ENCODE peak calls at places on chromosomes 13 and 19, in six cellular contexts. G is stimulated activated CD4-positive, alpha-beta T cell treated with anti-CD3 and anti-CD28 coated beads, Interleukin-1b, Interleukin-23, amount 100 ng/mL, for 1 hour; P is NCI-H1436; T is esophagus squamous epithelium; S is stimulated activated naive CD4-positive, alpha-beta T cell; D is fibroblast of lung. V is an unnamed sample.
A peak's percentile ranks its signal among the peaks of the same experiment; 100 is the strongest.

GRCh38 chr13:21078501-21078900 is 17.1 kb upstream of the LATS2 start:
- DNase-seq in G (no peak), P (no peak), T (no peak), S (no peak), D (no peak), V (no peak)

GRCh38 chr19:36032251-36033104 is at the start of gene CLIP3:
- DNase-seq in G (no peak), P (peak; percentile 81), T (no peak), S (peak; percentile 38), D (peak; percentile 59), V (no peak)

GRCh38 chr19:38737921-38738731 is 6.1 kb downstream of the CAPN12 start:
- DNase-seq in G (no peak), P (no peak), T (no peak), S (no peak), D (no peak), V (no peak)

GRCh38 chr19:309206-309565 is 18.0 kb upstream of the PLPP2 start:
- DNase-seq in G (no peak), P (no peak), T (no peak), S (no peak), D (no peak), V (no peak)

GRCh38 chr13:30463820-30464495 is 1.8 kb downstream of the HMGB1 start:
- DNase-seq in G (peak; percentile 40), P (no peak), T (peak; percentile 12), S (peak; percentile 45), D (peak; percentile 62), V (no peak)

GRCh38 chr13:31029129-31029528 is 96.7 kb downstream of the TEX26 start:
- DNase-seq in G (no peak), P (no peak), T (no peak), S (no peak), D (no peak), V (no peak)

GRCh38 chr19:6765738-6766356 is 1.4 kb downstream of the SH2D3A start:
- DNase-seq in G (no peak), P (no peak), T (no peak), S (peak; percentile 22), D (no peak), V (no peak)

GRCh38 chr13:37074703-37075102 is 15.2 kb upstream of the SUPT20H start:
- DNase-seq in G (no peak), P (no peak), T (no peak), S (no peak), D (peak; percentile 50), V (no peak)

GRCh38 chr13:30510811-30511371 is 45.2 kb upstream of the HMGB1 start:
- DNase-seq in G (no peak), P (no peak), T (no peak), S (no peak), D (peak; percentile 33), V (no peak)

GRCh38 chr19:28840891-28841290 is 372.1 kb downstream of the UQCRFS1 start:
- DNase-seq in G (no peak), P (no peak), T (no peak), S (no peak), D (no peak), V (no peak)

GRCh38 chr19:43784981-43785808 is 4.4 kb upstream of the KCNN4 start:
- DNase-seq in G (no peak), P (peak; percentile 57), T (no peak), S (peak; percentile 42), D (peak; percentile 60), V (no peak)

GRCh38 chr13:34640179-34640929 is 301.7 kb upstream of the NBEA start:
- DNase-seq in G (no peak), P (no peak), T (no peak), S (no peak), D (peak; percentile 30), V (no peak)

GRCh38 chr13:50757021-50757420 is 86.5 kb downstream of the DLEU7 start:
- DNase-seq in G (no peak), P (no peak), T (no peak), S (no peak), D (no peak), V (no peak)

GRCh38 chr19:10390652-10391286 is 10.4 kb upstream of the TYK2 start:
- DNase-seq in G (peak; percentile 39), P (peak; percentile 84), T (no peak), S (peak; percentile 50), D (peak; percentile 61), V (no peak)

GRCh38 chr13:36072536-36072935 is 58.6 kb downstream of the DCLK1 start:
- DNase-seq in G (no peak), P (no peak), T (no peak), S (no peak), D (no peak), V (no peak)

GRCh38 chr13:32316030-32316344 is 679 bp downstream of the BRCA2 start:
- DNase-seq in G (no peak), P (no peak), T (no peak), S (no peak), D (no peak), V (no peak)

GRCh38 chr13:50463662-50464061 is 379.8 kb downstream of the DLEU7 start:
- DNase-seq in G (no peak), P (no peak), T (no peak), S (no peak), D (no peak), V (no peak)

GRCh38 chr13:105037064-105037463 is 1498.4 kb downstream of the EFNB2 start:
- DNase-seq in G (no peak), P (no peak), T (no peak), S (no peak), D (peak; percentile 50), V (no peak)

GRCh38 chr19:1302534-1303239 is 17.0 kb downstream of the EFNA2 start:
- DNase-seq in G (no peak), P (no peak), T (no peak), S (no peak), D (no peak), V (no peak)

GRCh38 chr19:56942749-56943148 is 102.2 kb upstream of the PEG3 start:
- DNase-seq in G (no peak), P (no peak), T (no peak), S (no peak), D (no peak), V (no peak)

GRCh38 chr13:44759723-44760360 is 183.7 kb upstream of the TSC22D1 start:
- DNase-seq in G (no peak), P (peak; percentile 31), T (no peak), S (no peak), D (peak; percentile 61), V (no peak)

GRCh38 chr19:35717665-35718344 is at the start of gene KMT2B:
- DNase-seq in G (no peak), P (no peak), T (no peak), S (no peak), D (no peak), V (no peak)

GRCh38 chr19:38079926-38080380 is 144.1 kb downstream of the DPF1 start:
- DNase-seq in G (no peak), P (no peak), T (no peak), S (no peak), D (peak; percentile 96), V (no peak)

GRCh38 chr13:42905542-42905941 is 86.5 kb downstream of the EPSTI1 start:
- DNase-seq in G (no peak), P (no peak), T (no peak), S (no peak), D (no peak), V (no peak)

GRCh38 chr19:7366701-7367420 is 18.1 kb downstream of the ARHGEF18 start:
- DNase-seq in G (no peak), P (no peak), T (no peak), S (no peak), D (peak; percentile 43), V (no peak)

GRCh38 chr19:42762782-42763181 is 2.7 kb downstream of the PSG8 start:
- DNase-seq in G (no peak), P (no peak), T (no peak), S (no peak), D (peak; percentile 24), V (no peak)

GRCh38 chr19:31392514-31392913 is 43.3 kb upstream of the TSHZ3 start:
- DNase-seq in G (no peak), P (no peak), T (no peak), S (no peak), D (no peak), V (no peak)

GRCh38 chr13:98826156-98826555 is 73.7 kb upstream of the SLC15A1 start:
- DNase-seq in G (no peak), P (no peak), T (no peak), S (no peak), D (no peak), V (no peak)

GRCh38 chr19:44809856-44810554 is 1.1 kb downstream of the BCAM start:
- DNase-seq in G (no peak), P (no peak), T (no peak), S (no peak), D (no peak), V (no peak)

GRCh38 chr13:48266967-48267639 is 34.1 kb downstream of the ITM2B start:
- DNase-seq in G (no peak), P (no peak), T (no peak), S (no peak), D (no peak), V (no peak)

GRCh38 chr13:58992478-58993042 is 1171.2 kb downstream of the DIAPH3 start:
- DNase-seq in G (no peak), P (no peak), T (no peak), S (no peak), D (no peak), V (no peak)

GRCh38 chr13:43666403-43666802 is 120.4 kb downstream of the ENOX1 start:
- DNase-seq in G (no peak), P (no peak), T (no peak), S (no peak), D (no peak), V (no peak)

GRCh38 chr19:54100560-54100959 is at the start of gene OSCAR:
- DNase-seq in G (no peak), P (no peak), T (no peak), S (no peak), D (no peak), V (no peak)

GRCh38 chr13:87274209-87274819 is 396.9 kb upstream of the SLITRK5 start:
- DNase-seq in G (no peak), P (peak; percentile 53), T (no peak), S (no peak), D (peak; percentile 32), V (no peak)

GRCh38 chr19:9205506-9206113 is 13.8 kb downstream of the OR7D4 start:
- DNase-seq in G (peak; percentile 14), P (peak; percentile 50), T (no peak), S (peak; percentile 48), D (peak; percentile 39), V (no peak)

GRCh38 chr13:103067751-103068563 is 1.7 kb upstream of the SLC10A2 start:
- DNase-seq in G (no peak), P (no peak), T (no peak), S (no peak), D (no peak), V (no peak)

GRCh38 chr19:12994701-12995595 is at the start of gene NFIX:
- DNase-seq in G (peak; percentile 18), P (peak; percentile 12), T (no peak), S (peak; percentile 54), D (peak; percentile 60), V (no peak)

GRCh38 chr13:47594833-47595232 is 406.2 kb downstream of the SUCLA2 start:
- DNase-seq in G (no peak), P (no peak), T (no peak), S (no peak), D (no peak), V (no peak)

GRCh38 chr19:39631178-39631577 is 24.5 kb upstream of the LGALS16 start:
- DNase-seq in G (no peak), P (no peak), T (no peak), S (no peak), D (no peak), V (no peak)

V was measured in cortex of kidney.